ENCODE peak calls at places on chromosome X, in seven cellular contexts. N is transverse colon, J is upper lobe of right lung, F is PC-3, K is bronchial epithelial cell, B is sigmoid colon, I is heart left ventricle. S is an unnamed sample.
A peak's percentile ranks its signal among the peaks of the same experiment; 100 is the strongest.

GRCh38 chrX:119455264-119455663 is 13.0 kb upstream of the SLC25A5 start:
- DNase-seq in N (no peak), J (no peak), F (peak; percentile 75), K (peak; percentile 87), B (no peak), I (no peak), S (no peak)

GRCh38 chrX:123060986-123061385 is 123.1 kb upstream of the GRIA3 start:
- DNase-seq in N (no peak), J (no peak), F (no peak), K (peak; percentile 82), B (no peak), I (no peak), S (no peak)

GRCh38 chrX:2710496-2710895 is 19.4 kb downstream of the CD99 start:
- DNase-seq in N (no peak), J (no peak), F (peak; percentile 74), K (peak; percentile 98), B (peak; percentile 6), I (no peak), S (no peak)

GRCh38 chrX:115419094-115419493 is 129.6 kb downstream of the LUZP4 start:
- DNase-seq in N (no peak), J (no peak), F (no peak), K (no peak), B (no peak), I (no peak), S (no peak)

GRCh38 chrX:35617836-35618235 is 180.3 kb upstream of the MAGEB16 start:
- DNase-seq in N (no peak), J (no peak), F (no peak), K (peak; percentile 32), B (no peak), I (no peak), S (no peak)

GRCh38 chrX:105820247-105820646 is 2.1 kb upstream of the NRK start:
- DNase-seq in N (no peak), J (no peak), F (no peak), K (no peak), B (no peak), I (no peak), S (no peak)

GRCh38 chrX:136639506-136640176 is 8.3 kb upstream of the CD40LG start:
- DNase-seq in N (no peak), J (no peak), F (peak; percentile 20), K (peak; percentile 1), B (no peak), I (no peak), S (no peak)

GRCh38 chrX:23637187-23637586 is 30.1 kb upstream of the PRDX4 start:
- DNase-seq in N (no peak), J (no peak), F (no peak), K (no peak), B (no peak), I (no peak), S (no peak)

GRCh38 chrX:31240982-31241381 is 169.1 kb upstream of the FTHL17 start:
- DNase-seq in N (no peak), J (no peak), F (no peak), K (no peak), B (no peak), I (no peak), S (no peak)

GRCh38 chrX:83508526-83509245 is 596 bp downstream of the POU3F4 start:
- DNase-seq in N (no peak), J (peak; percentile 38), F (no peak), K (no peak), B (no peak), I (no peak), S (no peak)
- H3K4me3 ChIP-seq in N (no peak overlapping the region), J (no peak overlapping the region), F (no peak overlapping the region), K (no peak overlapping the region), B (peak overlapping the region; percentile 14), I (no peak overlapping the region), S (no peak overlapping the region)

GRCh38 chrX:47198687-47199080 is 5.1 kb downstream of the UBA1 start:
- DNase-seq in N (no peak), J (no peak), F (no peak), K (no peak), B (no peak), I (no peak), S (no peak)

GRCh38 chrX:47201545-47201944 is 7.9 kb downstream of the UBA1 start:
- DNase-seq in N (no peak), J (no peak), F (no peak), K (no peak), B (no peak), I (no peak), S (no peak)

GRCh38 chrX:47202316-47202715 is 8.7 kb downstream of the UBA1 start:
- DNase-seq in N (no peak), J (no peak), F (no peak), K (no peak), B (no peak), I (no peak), S (no peak)

GRCh38 chrX:47199286-47199685 is 5.7 kb downstream of the UBA1 start:
- DNase-seq in N (no peak), J (no peak), F (no peak), K (no peak), B (no peak), I (no peak), S (no peak)

DNA sequence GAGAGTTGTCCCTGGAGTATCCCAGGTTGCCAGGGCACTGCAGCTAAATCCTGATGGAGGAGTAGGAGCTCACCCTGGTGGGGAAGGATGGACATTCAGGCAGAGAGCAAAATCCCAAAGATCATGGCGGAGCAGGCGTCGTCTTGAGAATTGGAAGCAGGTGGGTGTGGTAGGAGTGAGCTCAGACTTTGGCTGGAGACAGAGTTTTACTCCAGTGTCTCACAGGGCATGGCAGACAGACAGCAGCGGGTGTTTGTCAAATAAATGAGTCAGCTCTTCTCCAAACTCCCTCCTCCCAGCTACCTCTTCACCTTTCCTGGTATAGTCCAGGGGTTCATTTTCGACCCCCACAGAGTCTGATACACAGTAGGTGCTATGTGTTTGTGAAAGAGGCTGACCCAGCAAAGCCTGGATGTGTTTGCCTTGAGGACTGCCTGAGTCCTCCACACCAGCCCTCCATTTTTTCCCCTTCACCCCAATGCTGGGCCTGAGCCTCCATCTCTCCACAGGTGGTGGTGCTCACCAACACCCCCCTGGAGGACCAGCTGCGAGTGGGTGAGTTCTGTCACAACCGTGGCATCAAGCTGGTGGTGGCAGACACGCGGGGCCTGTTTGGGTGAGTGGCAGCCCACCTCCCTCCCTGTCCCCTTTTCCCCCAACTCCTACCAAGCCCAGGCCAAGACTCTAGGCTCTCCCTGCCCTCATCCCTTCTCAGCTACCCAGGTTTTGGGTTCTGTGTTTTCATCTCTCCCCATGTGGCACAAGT is 6.9 kb downstream of the UBA1 start:
- DNase-seq in N (peak; percentile 55), J (no peak), F (peak; percentile 88), K (peak; percentile 90), B (no peak), I (peak; percentile 49), S (no peak)
- TF ChIP-seq CTCF in N (peak; percentile 27), J (no peak), F (peak; percentile 57), K (peak; percentile 49), B (no peak), I (no peak), S (no peak)

DNA sequence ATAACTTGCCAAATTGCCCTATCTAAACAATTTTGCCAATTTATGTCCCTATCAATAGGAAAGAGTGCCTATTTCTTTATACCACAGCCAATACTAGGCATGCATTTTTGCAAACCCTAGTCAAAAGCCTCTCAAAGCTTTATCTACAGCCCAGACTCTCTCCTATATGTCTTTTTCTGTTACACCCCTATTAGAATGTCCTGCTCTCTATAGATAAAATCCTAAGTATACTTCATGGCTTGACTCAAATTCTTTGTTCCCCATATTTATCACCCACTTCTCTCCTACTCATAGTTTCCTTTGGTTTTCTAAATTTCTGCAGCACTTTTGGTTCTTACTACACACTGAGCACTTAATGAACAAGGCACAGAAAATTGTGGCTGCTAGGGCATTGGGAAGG is 38.0 kb downstream of the NUP62CL start:
- DNase-seq in N (no peak), J (no peak), F (no peak), K (no peak), B (no peak), I (no peak), S (no peak)
- H3K27me3 ChIP-seq in N (no peaks in the 10 kb centered on the region), J (no peaks in the 10 kb centered on the region), F (no peaks in the 10 kb centered on the region), K (no peaks in the 10 kb centered on the region), B (no peaks in the 10 kb centered on the region), I (no peaks in the 10 kb centered on the region), S (no peaks in the 10 kb centered on the region)

DNA sequence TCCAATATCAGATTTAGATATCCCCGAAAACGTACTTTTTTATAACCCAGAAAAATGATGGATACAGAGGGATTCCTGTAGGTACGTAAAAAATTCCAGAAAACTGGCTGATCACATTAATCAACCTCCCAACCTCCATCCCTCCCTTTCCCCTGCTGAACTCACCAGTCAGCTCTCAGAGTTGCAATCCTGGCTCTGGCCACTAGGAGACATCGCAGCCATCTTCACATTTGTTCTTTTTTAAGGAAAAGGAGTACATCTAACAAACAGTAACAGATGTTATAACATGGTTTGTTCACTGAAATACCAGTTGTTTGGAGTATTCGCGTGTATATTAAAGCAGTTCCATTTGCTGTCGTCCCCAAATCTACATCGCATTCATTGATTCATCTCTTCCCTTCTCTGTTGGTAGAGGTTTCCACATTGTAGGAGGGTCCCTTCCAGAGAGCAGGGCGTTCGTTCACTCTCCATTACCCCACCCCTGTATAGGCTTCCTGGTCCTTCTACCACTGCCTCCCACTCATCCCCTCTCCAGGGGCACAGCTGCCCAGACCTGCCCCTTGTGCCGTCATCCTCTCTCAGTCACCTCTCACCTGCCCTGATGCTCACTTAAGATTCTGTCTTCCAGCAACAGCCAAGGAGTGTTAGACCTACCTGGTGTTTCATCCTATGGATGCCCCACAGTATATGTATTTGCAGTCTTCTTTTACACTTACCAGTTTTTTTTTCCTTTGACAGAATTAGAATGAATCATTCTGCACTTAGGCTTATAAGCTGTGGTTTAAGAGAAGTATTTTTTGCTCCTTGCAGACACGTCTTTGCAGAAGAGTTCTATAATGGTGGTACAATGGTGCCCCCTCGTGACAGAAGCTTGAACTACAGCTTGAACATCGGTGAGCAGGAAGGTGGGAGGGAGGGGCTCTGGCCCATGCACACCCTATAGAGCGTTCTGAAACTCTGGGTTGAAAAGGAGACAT is 36.8 kb upstream of the RAB40AL start:
- DNase-seq in N (peak; percentile 62), J (no peak), F (peak; percentile 90), K (peak; percentile 64), B (peak; percentile 66), I (peak; percentile 53), S (peak; percentile 25)
- H3K4me3 ChIP-seq in N (no peak overlapping the region), J (no peak overlapping the region), F (no peak overlapping the region), K (no peak overlapping the region), B (no peak overlapping the region), I (no peak overlapping the region), S (no peak overlapping the region)

DNA sequence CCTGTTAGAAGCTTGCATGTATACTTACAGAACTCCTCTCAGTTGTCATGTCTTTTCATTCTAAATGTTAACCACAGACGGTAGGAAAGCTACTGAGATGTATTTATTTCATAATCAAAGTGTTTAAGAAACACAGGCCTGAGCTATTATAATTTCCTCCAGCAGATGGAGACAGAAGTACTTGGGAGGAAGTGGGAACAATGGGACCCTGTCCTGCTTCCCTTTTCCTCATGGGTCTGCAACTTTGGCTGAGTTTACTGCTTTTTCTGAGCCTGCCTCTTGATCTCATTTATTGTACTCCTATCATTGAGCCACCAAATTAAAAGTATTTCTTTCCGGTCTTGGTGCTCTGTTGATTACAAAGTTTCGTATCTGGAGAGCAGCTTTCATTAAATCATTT is 67.7 kb upstream of the SPANXN2 start:
- DNase-seq in N (no peak), J (no peak), F (peak; percentile 63), K (peak; percentile 22), B (no peak), I (no peak), S (no peak)
- TF ChIP-seq CTCF in N (no peak), J (peak; percentile 23), F (peak; percentile 68), K (peak; percentile 30), B (no peak), I (no peak), S (peak; percentile 61)

GRCh38 chrX:74585766-74586165 is 28.7 kb downstream of the RLIM start:
- DNase-seq in N (no peak), J (no peak), F (no peak), K (no peak), B (no peak), I (no peak), S (no peak)
- H3K27me3 ChIP-seq in N (no peaks in the 10 kb centered on the region), J (no peaks in the 10 kb centered on the region), F (no peaks in the 10 kb centered on the region), K (no peaks in the 10 kb centered on the region), B (no peaks in the 10 kb centered on the region), I (no peaks in the 10 kb centered on the region), S (no peaks in the 10 kb centered on the region)